ENCODE peak calls at places on chromosomes 16 and 17, in five cellular contexts. H is transverse colon, D is prostate gland, Q is K562, N is tibial nerve. V is an unnamed sample.

GRCh38 chr16:73047536-73048291 is at the start of gene ZFHX3:
- DNase-seq in Q (no peak), D (peak; percentile 78), N (peak; percentile 65), H (peak; percentile 79), V (no peak)

GRCh38 chr17:34998205-34998604 is 17.9 kb downstream of the LIG3 start:
- DNase-seq in D (peak; percentile 49), Q (peak; percentile 86), H (peak; percentile 80), N (peak; percentile 58), V (peak; percentile 85)

GRCh38 chr16:65702707-65703402 is 581.0 kb upstream of the CDH11 start:
- DNase-seq in H (no peak), D (no peak), N (no peak), Q (no peak), V (no peak)

GRCh38 chr17:58303981-58304734 is 23.4 kb upstream of the MPO start:
- DNase-seq in H (peak; percentile 51), N (no peak), Q (peak; percentile 89), D (no peak), V (peak; percentile 95)

GRCh38 chr17:57755479-57756070 is 10.5 kb upstream of the CCDC182 start:
- DNase-seq in H (no peak), N (no peak), D (no peak), Q (no peak), V (no peak)

GRCh38 chr17:56581635-56582605 is 11.6 kb upstream of the NOG start:
- DNase-seq in N (no peak), Q (no peak), D (no peak), H (no peak), V (no peak)

GRCh38 chr17:44820631-44821196 is 9.4 kb downstream of the GJC1 start:
- DNase-seq in H (no peak), N (no peak), Q (no peak), D (no peak), V (peak; percentile 77)

GRCh38 chr17:57468932-57469775 is 212.8 kb downstream of the MSI2 start:
- DNase-seq in Q (no peak), H (no peak), D (no peak), N (no peak), V (no peak)

GRCh38 chr17:57550671-57551315 is 194.3 kb downstream of the CCDC182 start:
- DNase-seq in N (no peak), D (no peak), Q (no peak), H (no peak), V (no peak)

GRCh38 chr17:19308398-19308797 is 54.1 kb downstream of the B9D1 start:
- DNase-seq in N (no peak), Q (no peak), H (no peak), D (no peak), V (no peak)

GRCh38 chr17:42675984-42676423 is 790 bp downstream of the PLEKHH3 start:
- DNase-seq in H (peak; percentile 77), D (peak; percentile 69), Q (peak; percentile 52), N (no peak), V (peak; percentile 63)

GRCh38 chr16:84725481-84726078 is 25.8 kb downstream of the USP10 start:
- DNase-seq in Q (no peak), N (no peak), D (no peak), H (no peak), V (no peak)

GRCh38 chr16:15690296-15690695 is 40.3 kb downstream of the NDE1 start:
- DNase-seq in Q (no peak), N (no peak), D (no peak), H (no peak), V (no peak)

GRCh38 chr17:17043668-17044226 is 1.5 kb downstream of the MPRIP start:
- DNase-seq in Q (no peak), D (no peak), N (no peak), H (no peak), V (peak; percentile 65)

GRCh38 chr16:84339316-84339715 is 29.0 kb upstream of the ATP2C2 start:
- DNase-seq in H (no peak), Q (no peak), D (no peak), N (no peak), V (no peak)

GRCh38 chr17:27834571-27834970 is 34.2 kb upstream of the NOS2 start:
- DNase-seq in H (no peak), N (no peak), Q (no peak), D (no peak), V (no peak)

GRCh38 chr16:56262148-56262878 is 71.0 kb downstream of the GNAO1 start:
- DNase-seq in H (peak; percentile 38), D (no peak), Q (peak; percentile 87), N (no peak), V (no peak)

GRCh38 chr17:34287858-34288257 is 2.3 kb downstream of the CCL11 start:
- DNase-seq in H (no peak), D (no peak), Q (no peak), N (no peak), V (no peak)

GRCh38 chr17:61390479-61390791 is 9.2 kb upstream of the TBX2 start:
- DNase-seq in D (no peak), H (no peak), N (no peak), Q (no peak), V (no peak)

GRCh38 chr17:75032896-75033294 is 13.9 kb downstream of the ATP5PD start:
- DNase-seq in D (no peak), Q (no peak), N (peak; percentile 34), H (no peak), V (no peak)

GRCh38 chr16:50607447-50607846 is 59.3 kb downstream of the NKD1 start:
- DNase-seq in N (no peak), D (no peak), H (no peak), Q (no peak), V (no peak)

GRCh38 chr17:40646791-40647548 is 648 bp downstream of the SMARCE1 start:
- DNase-seq in D (no peak), H (no peak), N (no peak), Q (peak; percentile 71), V (no peak)

DNA sequence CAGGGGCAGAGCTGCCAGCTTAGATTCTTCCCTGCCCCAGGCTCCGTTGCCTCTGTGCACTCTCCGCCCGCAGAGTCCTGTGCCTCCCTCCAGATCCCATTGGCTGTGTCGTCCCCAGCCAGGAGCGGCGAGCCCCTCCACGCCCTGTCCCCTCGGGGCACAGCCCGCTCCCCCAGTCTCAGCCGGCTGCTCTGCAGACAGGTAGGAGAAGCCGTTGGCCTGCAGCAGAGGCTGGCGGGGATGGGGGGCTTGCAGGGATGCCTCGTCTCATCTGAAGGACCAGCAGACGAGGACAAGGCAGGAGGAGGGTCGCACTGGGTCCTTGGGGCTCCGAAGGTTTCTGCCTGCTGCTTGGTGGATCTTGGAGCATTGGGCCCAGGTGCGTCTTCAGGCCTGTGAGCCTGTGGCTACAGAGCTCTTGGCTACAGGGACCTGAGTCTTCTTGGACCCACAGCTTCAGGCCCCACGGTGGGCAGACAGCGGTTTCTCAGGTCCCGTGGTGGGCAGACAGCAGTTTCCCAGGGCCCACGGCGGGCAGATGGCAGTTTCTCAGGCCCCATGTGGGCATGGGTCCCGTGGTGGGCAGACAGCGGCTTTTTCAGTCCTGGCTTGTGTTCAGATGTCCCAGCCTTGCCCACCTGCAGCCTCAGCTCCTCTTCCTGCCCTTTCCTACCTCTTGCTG is 6.0 kb downstream of the TPSG1 start:
- DNase-seq in D (no peak), Q (no peak), H (no peak), N (no peak), V (no peak)
- TF ChIP-seq POLR2A in D (no peak), Q (no peak), H (no peak), N (no peak), V (no peak)

DNA sequence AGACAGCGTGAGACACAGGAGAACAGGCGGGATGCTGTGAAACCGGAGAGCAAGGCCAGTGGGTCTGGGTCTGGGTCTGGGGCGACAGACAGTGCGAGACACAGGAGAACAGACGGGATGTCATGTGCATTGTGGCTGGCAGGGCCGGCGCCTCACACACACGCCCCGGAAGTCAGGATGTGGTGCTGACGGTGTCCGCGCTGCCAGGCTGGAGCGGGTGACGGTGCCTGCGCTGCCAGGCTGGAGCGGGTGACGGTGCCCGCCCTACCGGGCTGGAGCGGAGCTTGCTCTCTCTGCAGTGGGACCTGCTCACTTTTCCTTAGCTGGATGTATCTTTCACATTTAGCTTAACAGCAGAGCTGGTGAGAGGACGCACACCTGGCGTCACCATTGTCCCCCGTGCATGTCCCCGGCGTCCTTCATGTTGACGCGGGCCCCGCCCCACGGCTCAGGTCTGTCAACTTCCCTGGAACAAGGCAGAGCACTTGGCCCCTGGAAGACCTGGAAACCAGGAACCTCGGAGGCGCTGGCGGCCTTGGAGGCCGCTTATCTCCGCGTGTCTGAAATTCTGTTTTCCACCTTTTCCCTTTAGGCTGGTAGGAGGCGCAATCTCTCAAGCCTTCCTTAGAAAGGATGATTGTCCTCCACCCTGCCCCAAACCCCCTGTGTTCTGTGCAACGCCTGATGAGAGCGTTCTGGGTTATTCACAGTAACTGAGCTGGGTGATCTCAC is 43.1 kb upstream of the ZNF750 start:
- DNase-seq in N (no peak), D (peak; percentile 80), H (peak; percentile 70), Q (no peak), V (no peak)
- TF ChIP-seq POLR2A in N (no peak), D (peak; percentile 18), H (peak; percentile 54), Q (no peak), V (no peak)

DNA sequence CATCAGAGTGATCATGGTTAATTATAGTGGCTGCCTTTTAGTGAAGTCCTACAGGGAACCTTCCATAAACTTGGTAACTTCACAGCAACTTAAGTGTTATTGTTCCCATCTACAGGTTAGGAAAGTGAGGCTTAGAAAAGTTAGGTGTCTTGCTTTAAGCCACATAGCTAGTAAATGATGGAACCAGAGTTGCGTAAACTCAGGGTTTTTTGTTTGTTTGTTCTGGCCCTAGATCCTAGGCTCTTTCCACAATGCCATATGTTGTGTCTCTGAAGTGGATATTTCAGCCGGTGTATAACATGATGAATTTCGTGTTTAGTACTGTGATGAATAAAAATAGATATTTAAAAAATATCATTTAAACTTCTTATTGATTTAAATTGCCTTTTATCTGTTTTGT is 27.6 kb downstream of the DNAH9 start:
- DNase-seq in Q (no peak), N (no peak), H (no peak), D (no peak), V (no peak)
- TF ChIP-seq POLR2A in Q (no peak), N (no peak), H (no peak), D (no peak), V (no peak)

GRCh38 chr17:66538776-66539175 is 236.4 kb downstream of the PRKCA start:
- DNase-seq in D (no peak), H (no peak), Q (no peak), N (no peak), V (no peak)

GRCh38 chr17:66541461-66542182 is 239.2 kb downstream of the PRKCA start:
- DNase-seq in D (no peak), Q (peak; percentile 47), H (no peak), N (no peak), V (no peak)

GRCh38 chr17:66542183-66542966 is 240.0 kb downstream of the PRKCA start:
- DNase-seq in D (no peak), N (no peak), H (no peak), Q (no peak), V (no peak)

GRCh38 chr17:66537518-66537917 is 235.1 kb downstream of the PRKCA start:
- DNase-seq in Q (no peak), D (no peak), H (no peak), N (no peak), V (no peak)

DNA sequence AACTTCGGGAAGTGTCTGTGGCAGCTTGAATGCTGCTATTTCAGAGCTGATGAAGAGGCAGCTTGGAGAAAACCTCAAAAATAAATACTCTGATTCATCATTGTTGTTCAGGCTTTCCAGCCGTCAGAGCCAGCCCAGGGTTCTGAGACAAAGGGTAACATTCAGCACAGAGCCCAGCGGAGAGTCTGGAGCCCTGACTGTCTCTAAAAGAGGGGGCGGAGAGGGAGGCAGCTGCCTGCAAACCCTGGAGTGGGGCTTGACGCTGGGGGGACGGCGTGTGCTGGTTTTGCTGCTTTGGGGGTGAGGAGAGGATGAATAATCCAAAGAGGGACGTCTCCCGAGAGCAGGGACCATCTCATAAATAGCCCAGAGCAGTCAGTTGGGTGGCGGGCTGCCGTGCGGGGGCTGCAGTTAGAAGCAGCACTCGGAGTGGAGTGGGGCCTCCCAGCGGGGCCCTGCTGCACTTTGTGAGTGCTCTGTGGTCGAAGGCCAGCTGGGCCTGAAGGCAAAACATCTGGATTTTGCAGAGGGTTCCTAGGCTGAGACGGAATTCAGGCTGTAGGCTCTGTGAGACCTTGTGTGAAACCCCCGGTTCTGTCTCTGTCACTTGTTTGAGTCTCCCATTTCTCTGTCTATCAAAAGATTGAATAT is 237.8 kb downstream of the PRKCA start:
- DNase-seq in Q (no peak), D (no peak), H (no peak), N (peak; percentile 38), V (peak; percentile 71)
- TF ChIP-seq POLR2A in Q (no peak), D (no peak), H (no peak), N (peak; percentile 19), V (no peak)

V was measured in H54.